ENCODE peak calls at places on chromosomes 16 and 17, in five cellular contexts. V, C, Q, T and H are unnamed samples. For H3K4me1, the result is how much of the 10 kb centered on the place peaks cover.

GRCh38 chr17:73874008-73874407 is 229.8 kb upstream of the SDK2 start:
- DNase-seq in V (no peak), C (no peak), Q (no peak), T (no peak), H (no peak)

GRCh38 chr17:40850287-40850972 is 16.6 kb downstream of the KRT12 start:
- DNase-seq in V (no peak), C (no peak), Q (no peak), T (no peak), H (no peak)

GRCh38 chr16:55035037-55035436 is 104.4 kb downstream of the IRX5 start:
- DNase-seq in V (peak), C (no peak), Q (peak), T (no peak), H (no peak)

GRCh38 chr17:36149296-36149820 is 27.1 kb downstream of the TBC1D3B start:
- DNase-seq in V (no peak), C (peak), Q (peak), T (no peak), H (peak)

GRCh38 chr17:81794074-81794476 is 9.9 kb upstream of the GCGR start:
- DNase-seq in V (no peak), C (no peak), Q (no peak), T (no peak), H (no peak)

GRCh38 chr17:58969156-58969555 is 137.5 kb downstream of the TRIM37 start:
- DNase-seq in V (peak), C (no peak), Q (no peak), T (no peak), H (no peak)

GRCh38 chr17:1002771-1003555 is 6.0 kb downstream of the TIMM22 start:
- DNase-seq in V (no peak), C (no peak), Q (no peak), T (no peak), H (no peak)

GRCh38 chr16:47622666-47623176 is 161.6 kb downstream of the PHKB start:
- DNase-seq in V (no peak), C (no peak), Q (no peak), T (no peak), H (no peak)

GRCh38 chr17:47624727-47625068 is 25.0 kb upstream of the KPNB1 start:
- DNase-seq in V (no peak), C (no peak), Q (no peak), T (no peak), H (no peak)

GRCh38 chr16:87601322-87602004 is 845 bp upstream of the JPH3 start:
- DNase-seq in V (peak), C (no peak), Q (no peak), T (no peak), H (no peak)

GRCh38 chr17:692116-692515 is 22.5 kb downstream of the VPS53 start:
- DNase-seq in V (no peak), C (no peak), Q (no peak), T (no peak), H (no peak)

GRCh38 chr16:47905771-47906170 is 250.0 kb downstream of the ABCC12 start:
- DNase-seq in V (no peak), C (no peak), Q (no peak), T (no peak), H (no peak)

GRCh38 chr16:87828071-87828971 is 41.0 kb downstream of the SLC7A5 start:
- DNase-seq in V (no peak), C (no peak), Q (no peak), T (no peak), H (no peak)

GRCh38 chr16:53968454-53968853 is 264.5 kb downstream of the FTO start:
- DNase-seq in V (no peak), C (no peak), Q (no peak), T (no peak), H (no peak)

GRCh38 chr17:80477647-80478478 is 1.5 kb upstream of the NPTX1 start:
- DNase-seq in V (peak), C (no peak), Q (no peak), T (no peak), H (peak)

GRCh38 chr17:78252701-78253635 is 21.5 kb downstream of the TMEM235 start:
- DNase-seq in V (no peak), C (no peak), Q (no peak), T (no peak), H (no peak)
- H3K4me1 ChIP-seq in V (under half), C (under half), Q (under half), T (half or more), H (under half)

GRCh38 chr17:28871056-28871579 is 16.3 kb downstream of the ERAL1 start:
- DNase-seq in V (no peak), C (no peak), Q (no peak), T (no peak), H (no peak)
- H3K27ac ChIP-seq in V (no peak), C (no peak), Q (no peak), T (peak), H (no peak)

DNA sequence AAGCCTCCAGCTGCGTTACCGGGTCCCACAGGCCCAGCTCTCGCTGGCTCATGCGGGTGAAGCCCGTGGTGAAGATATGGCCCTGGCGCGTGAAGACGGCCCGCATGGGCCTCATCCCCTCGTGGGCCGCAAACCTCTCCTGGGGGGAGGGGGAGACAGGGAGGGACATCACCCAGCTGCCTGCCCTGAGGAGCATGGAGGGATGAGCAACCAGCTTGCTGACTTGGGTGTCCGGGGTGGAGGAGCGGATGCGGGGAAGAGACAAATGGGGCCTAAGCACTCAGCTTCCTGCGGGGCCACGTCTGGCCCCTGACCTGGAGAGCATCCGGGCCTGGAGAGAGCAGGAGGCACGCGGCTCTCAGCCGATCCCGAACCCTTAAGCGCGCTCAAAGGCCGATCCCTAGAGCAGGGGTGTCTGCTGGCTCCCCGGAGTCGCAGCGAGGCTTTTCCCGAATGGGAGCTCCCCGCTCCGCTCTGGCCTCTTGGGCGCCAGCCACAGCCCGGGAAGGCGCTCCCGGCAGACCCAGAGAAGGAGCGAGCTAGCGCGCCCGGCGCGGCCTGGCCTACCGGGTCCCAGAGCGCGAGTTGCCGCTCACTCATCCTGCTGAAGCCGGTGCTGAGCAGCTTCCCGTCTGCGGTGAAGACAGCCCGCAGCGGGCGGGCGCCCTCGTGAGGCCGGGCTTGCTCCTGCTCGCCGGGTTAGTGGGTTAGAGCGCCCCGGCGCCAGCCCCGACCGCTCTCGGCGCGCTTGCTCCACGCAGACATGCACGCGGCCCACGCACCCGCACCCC is 5.0 kb downstream of the CORO6 start:
- DNase-seq in V (peak), C (no peak), Q (peak), T (peak), H (peak)
- H3K4me3 ChIP-seq in V (peak), C (peak), Q (peak), T (peak), H (peak)

DNA sequence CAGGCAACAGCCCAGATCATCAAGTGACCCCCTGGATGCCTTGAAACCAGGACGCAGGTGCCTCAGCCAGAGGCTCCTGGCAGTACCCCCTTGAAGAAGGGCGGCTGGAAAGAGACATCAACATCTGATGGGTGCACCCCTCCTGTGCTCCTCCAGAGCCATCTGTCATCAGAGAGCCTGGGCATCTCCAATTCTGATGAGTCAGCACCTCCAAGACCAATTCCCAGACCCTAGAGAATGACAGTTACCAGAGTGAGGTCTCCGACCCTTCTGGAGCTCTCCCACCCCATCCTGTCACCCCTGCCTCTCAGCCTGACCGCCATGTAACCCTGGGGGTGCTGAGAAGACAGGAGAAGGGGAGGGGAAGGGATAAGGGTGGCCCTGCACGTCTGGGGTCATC is 433.7 kb downstream of the SOX9 start:
- DNase-seq in V (no peak), C (no peak), Q (no peak), T (no peak), H (no peak)
- H3K4me1 ChIP-seq in V (under half), C (under half), Q (under half), T (under half), H (under half)

GRCh38 chr17:57366177-57366557 is 109.8 kb downstream of the MSI2 start:
- DNase-seq in V (no peak), C (no peak), Q (no peak), T (no peak), H (no peak)
- H3K27ac ChIP-seq in V (no peak), C (no peak), Q (peak), T (no peak), H (no peak)

DNA sequence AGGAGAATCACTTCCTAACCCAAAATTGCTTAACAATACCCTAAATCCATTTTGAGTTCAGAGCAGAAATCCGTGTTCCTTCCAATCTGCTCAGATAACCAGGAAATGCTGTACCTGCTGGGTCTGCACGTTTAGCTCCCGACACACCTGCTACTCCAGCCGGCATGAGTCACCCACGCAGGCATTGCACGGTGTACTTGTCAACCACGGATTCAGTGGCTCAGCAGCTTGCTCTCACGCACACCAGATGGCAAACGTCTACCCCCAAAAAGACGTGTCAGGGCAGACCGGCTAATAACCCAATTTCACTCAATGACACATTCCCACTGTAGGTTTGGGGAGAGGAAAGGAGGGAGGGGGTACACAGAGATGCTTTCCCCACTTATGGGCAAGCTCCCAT is 468.1 kb downstream of the SOX9 start:
- DNase-seq in V (no peak), C (no peak), Q (no peak), T (no peak), H (no peak)
- H3K4me3 ChIP-seq in V (no peak), C (no peak), Q (no peak), T (no peak), H (no peak)

GRCh38 chr16:30438835-30439234 is 6.8 kb downstream of the SEPHS2 start:
- DNase-seq in V (no peak), C (no peak), Q (no peak), T (no peak), H (no peak)
- H3K4me1 ChIP-seq in V (under half), C (under half), Q (under half), T (under half), H (under half)

GRCh38 chr17:17820046-17820445 is 16.7 kb downstream of the SREBF1 start:
- DNase-seq in V (no peak), C (no peak), Q (no peak), T (no peak), H (no peak)

GRCh38 chr17:17818088-17818526 is 18.7 kb downstream of the SREBF1 start:
- DNase-seq in V (peak), C (no peak), Q (no peak), T (no peak), H (no peak)

GRCh38 chr17:17819111-17819510 is 17.7 kb downstream of the SREBF1 start:
- DNase-seq in V (no peak), C (no peak), Q (no peak), T (no peak), H (peak)

GRCh38 chr17:17820457-17821158 is 16.2 kb downstream of the SREBF1 start:
- DNase-seq in V (no peak), C (no peak), Q (no peak), T (no peak), H (no peak)

DNA sequence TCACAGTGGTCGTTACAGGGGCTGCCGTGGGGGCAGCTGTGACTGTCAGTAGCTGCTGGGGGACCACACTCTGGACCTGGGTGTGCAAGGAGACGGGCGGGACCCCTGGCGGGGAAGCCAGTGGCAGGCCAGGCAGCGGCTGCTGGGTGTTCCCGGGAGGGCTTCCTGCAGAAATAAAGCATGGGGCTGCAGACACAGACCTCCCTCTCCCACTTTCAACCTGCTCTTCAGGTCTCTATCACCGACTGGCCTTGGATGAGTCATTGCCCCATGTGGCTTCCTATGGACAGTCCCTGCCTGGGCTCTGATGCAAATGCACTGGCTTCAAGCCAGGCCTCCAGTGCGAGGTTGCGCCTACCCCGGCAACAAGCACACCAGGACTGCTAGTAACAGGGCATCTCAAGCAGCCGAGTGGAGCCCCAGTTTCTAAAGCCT is 17.2 kb downstream of the SREBF1 start:
- DNase-seq in V (peak), C (no peak), Q (peak), T (peak), H (peak)
- H3K27ac ChIP-seq in V (no peak), C (no peak), Q (no peak), T (peak), H (no peak)

GRCh38 chr16:81823111-81823510 is 44.0 kb downstream of the PLCG2 start:
- DNase-seq in V (no peak), C (no peak), Q (peak), T (no peak), H (no peak)
- H3K4me3 ChIP-seq in V (no peak), C (no peak), Q (no peak), T (no peak), H (no peak)

GRCh38 chr16:81471882-81472281 is 27.3 kb downstream of the CMIP start:
- DNase-seq in V (no peak), C (no peak), Q (no peak), T (no peak), H (no peak)
- H3K4me1 ChIP-seq in V (under half), C (under half), Q (half or more), T (half or more), H (under half)